ENCODE peak calls at places on chromosomes 6 and 20, in eight cellular contexts. Q, C, Y, M, O, N, B and X are unnamed samples.

GRCh38 chr20:64244870-64245603 is 10.5 kb upstream of the PCMTD2 start:
- DNase-seq in O (no peak), B (no peak), C (no peak), Y (no peak), M (no peak), Q (no peak), N (peak), X (no peak)

GRCh38 chr6:1409774-1410465 is 20.5 kb downstream of the FOXF2 start:
- DNase-seq in M (no peak), N (no peak), Y (no peak), C (no peak), Q (no peak), B (no peak), O (no peak), X (no peak)

GRCh38 chr6:113562248-113562647 is 294.9 kb upstream of the MARCKS start:
- DNase-seq in B (no peak), N (no peak), C (no peak), Y (no peak), O (no peak), Q (no peak), M (no peak), X (no peak)

GRCh38 chr20:46129955-46130481 is 11.9 kb downstream of the CD40 start:
- DNase-seq in N (no peak), Y (no peak), Q (no peak), B (no peak), O (no peak), C (no peak), M (no peak), X (no peak)

GRCh38 chr6:159313023-159313422 is 143.8 kb downstream of the FNDC1 start:
- DNase-seq in Y (no peak), O (no peak), Q (no peak), C (no peak), M (no peak), N (no peak), B (no peak), X (no peak)

GRCh38 chr6:35105078-35105477 is 36.1 kb downstream of the TCP11 start:
- DNase-seq in B (no peak), Q (no peak), O (no peak), Y (no peak), M (no peak), C (no peak), N (no peak), X (no peak)

GRCh38 chr6:108616544-108616943 is 55.8 kb downstream of the FOXO3 start:
- DNase-seq in O (no peak), M (peak), Q (peak), C (no peak), Y (no peak), B (no peak), N (no peak), X (no peak)

GRCh38 chr20:48933017-48933766 is 11.7 kb downstream of the ARFGEF2 start:
- DNase-seq in M (no peak), Q (no peak), Y (no peak), O (no peak), N (no peak), B (no peak), C (no peak), X (no peak)

GRCh38 chr20:22562620-22563019 is 21.8 kb downstream of the FOXA2 start:
- DNase-seq in Y (no peak), Q (no peak), O (no peak), M (no peak), B (no peak), C (no peak), N (no peak), X (no peak)

GRCh38 chr6:89711801-89712200 is 73.3 kb upstream of the LYRM2 start:
- DNase-seq in C (no peak), Y (no peak), Q (no peak), B (no peak), N (no peak), M (no peak), O (no peak), X (no peak)

GRCh38 chr6:13355043-13355945 is 27.0 kb upstream of the TBC1D7 start:
- DNase-seq in M (peak), Y (peak), N (no peak), O (peak), B (no peak), C (no peak), Q (peak), X (peak)

GRCh38 chr6:90811596-90812226 is 224.8 kb upstream of the MAP3K7 start:
- DNase-seq in C (no peak), N (no peak), B (no peak), O (no peak), M (no peak), Y (no peak), Q (no peak), X (no peak)

GRCh38 chr20:14491436-14491835 is 154.0 kb upstream of the FLRT3 start:
- DNase-seq in M (no peak), O (no peak), C (no peak), Q (no peak), N (no peak), Y (no peak), B (no peak), X (no peak)

GRCh38 chr20:31933698-31934097 is 18.1 kb downstream of the PDRG1 start:
- DNase-seq in M (no peak), N (no peak), C (no peak), Q (no peak), B (no peak), O (no peak), Y (peak), X (no peak)

GRCh38 chr6:151032034-151032433 is 166.5 kb downstream of the MTHFD1L start:
- DNase-seq in Q (no peak), B (no peak), N (no peak), C (no peak), O (no peak), M (no peak), Y (no peak), X (no peak)

GRCh38 chr6:166173292-166173951 is 5.8 kb upstream of the TBXT start:
- DNase-seq in Q (no peak), C (no peak), O (no peak), M (peak), B (no peak), N (no peak), Y (no peak), X (no peak)

GRCh38 chr6:39992861-39993622 is 58.8 kb upstream of the MOCS1 start:
- DNase-seq in Q (peak), Y (no peak), B (no peak), O (no peak), C (no peak), N (no peak), M (no peak), X (no peak)

GRCh38 chr6:156685823-156686428 is 91.3 kb upstream of the ARID1B start:
- DNase-seq in N (no peak), M (no peak), C (no peak), O (no peak), Y (no peak), Q (no peak), B (no peak), X (no peak)

GRCh38 chr6:156687875-156688549 is 89.2 kb upstream of the ARID1B start:
- DNase-seq in Y (no peak), Q (peak), O (peak), M (peak), N (no peak), C (no peak), B (peak), X (no peak)

GRCh38 chr6:156689656-156690055 is 87.5 kb upstream of the ARID1B start:
- DNase-seq in Y (no peak), B (no peak), O (no peak), C (no peak), Q (no peak), N (no peak), M (no peak), X (no peak)

GRCh38 chr6:156686429-156686939 is 90.7 kb upstream of the ARID1B start:
- DNase-seq in C (no peak), O (peak), B (peak), Q (peak), N (no peak), M (peak), Y (peak), X (peak)

GRCh38 chr6:156686940-156687874 is 90.0 kb upstream of the ARID1B start:
- DNase-seq in Y (peak), B (peak), Q (peak), O (peak), M (peak), C (peak), N (peak), X (peak)
- TF ChIP-seq CTCF in Y (no peak), B (peak), Q (no peak), O (no peak), M (no peak), C (no peak), N (no peak), X (no peak)

GRCh38 chr20:34881689-34882088 is 5.3 kb downstream of the ACSS2 start:
- DNase-seq in B (no peak), C (no peak), M (no peak), N (no peak), Y (no peak), Q (no peak), O (no peak), X (no peak)

GRCh38 chr20:34877002-34877264 is 521 bp downstream of the ACSS2 start:
- DNase-seq in M (no peak), N (no peak), Q (no peak), O (no peak), Y (no peak), C (no peak), B (no peak), X (no peak)

GRCh38 chr20:34883087-34883688 is 6.8 kb downstream of the ACSS2 start:
- DNase-seq in N (no peak), O (no peak), Q (no peak), C (no peak), B (no peak), M (no peak), Y (no peak), X (no peak)

GRCh38 chr20:34883809-34884208 is 7.4 kb downstream of the ACSS2 start:
- DNase-seq in B (no peak), C (no peak), Y (no peak), O (no peak), M (no peak), Q (no peak), N (no peak), X (no peak)

DNA sequence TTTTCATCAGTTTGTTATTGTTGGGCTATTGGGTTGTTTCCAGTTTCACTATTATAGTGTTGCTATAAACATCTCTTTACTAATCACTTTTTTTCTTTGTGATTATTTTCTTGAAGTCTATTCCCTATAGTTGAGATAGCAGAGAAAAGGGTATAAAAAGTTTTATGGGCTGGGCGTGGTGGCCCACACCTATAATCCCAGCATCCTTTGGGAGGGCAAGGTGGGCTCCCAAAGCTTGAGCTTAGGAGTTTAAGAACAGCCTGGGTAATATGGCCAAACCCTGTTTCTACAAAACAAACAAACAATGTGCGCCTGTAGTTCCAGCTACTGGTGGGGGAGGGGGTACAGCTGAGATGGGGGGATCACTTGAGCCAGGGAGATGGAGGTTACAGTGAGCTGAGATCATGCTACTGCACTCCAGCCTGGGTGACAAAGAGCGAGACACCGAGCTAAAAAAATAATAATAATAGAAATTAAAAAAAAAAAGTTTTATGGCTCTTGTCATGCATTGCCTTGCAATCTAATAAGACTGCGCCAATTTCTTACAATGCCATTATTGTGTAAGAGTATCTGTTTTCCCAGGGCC is 3.8 kb downstream of the ACSS2 start:
- DNase-seq in C (no peak), M (no peak), B (no peak), Q (no peak), O (no peak), N (no peak), Y (no peak), X (no peak)
- H3K4me3 ChIP-seq in C (no peak), M (no peak), B (no peak), Q (no peak), O (no peak), N (no peak), Y (no peak), X (no peak)

GRCh38 chr6:3229566-3230274 is 2.3 kb upstream of the TUBB2B start:
- DNase-seq in N (no peak), Q (no peak), M (no peak), B (no peak), C (no peak), O (no peak), Y (no peak), X (no peak)
- TF ChIP-seq CTCF in N (no peak), Q (no peak), M (no peak), B (no peak), C (no peak), O (no peak), Y (no peak), X (peak)

GRCh38 chr6:11888725-11889124 is 110.1 kb upstream of the ADTRP start:
- DNase-seq in Q (no peak), O (no peak), B (no peak), Y (no peak), N (no peak), M (no peak), C (no peak), X (no peak)
- H3K4me3 ChIP-seq in Q (no peak), O (no peak), B (no peak), Y (no peak), N (no peak), M (no peak), C (no peak), X (no peak)

DNA sequence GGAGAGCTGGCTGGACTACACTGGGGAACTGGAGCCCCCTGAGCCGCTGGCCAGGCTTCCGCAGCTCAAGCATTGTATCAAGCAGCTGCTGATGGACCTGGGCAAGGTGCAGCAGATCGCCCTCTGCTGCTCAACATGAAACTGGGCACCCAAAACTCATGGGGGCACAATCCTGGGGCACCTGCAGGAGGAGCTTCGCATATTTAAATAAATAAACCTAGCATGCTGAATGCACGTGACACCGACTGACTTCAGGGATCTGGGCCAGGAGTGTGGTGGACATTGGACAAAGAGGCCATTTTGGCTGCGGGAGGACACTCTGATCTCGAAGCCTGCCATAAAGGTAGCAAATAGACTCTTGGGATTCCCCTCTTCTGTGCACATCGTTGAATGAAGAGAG is 6.8 kb downstream of the SCAND1 start:
- DNase-seq in O (peak), N (no peak), M (peak), B (no peak), Y (peak), Q (peak), C (no peak), X (no peak)
- TF ChIP-seq CTCF in O (peak), N (no peak), M (peak), B (no peak), Y (peak), Q (no peak), C (no peak), X (peak)

GRCh38 chr20:1702855-1703254 is 45.3 kb upstream of the SIRPG start:
- DNase-seq in Q (no peak), Y (no peak), N (no peak), O (no peak), C (no peak), B (no peak), M (no peak), X (no peak)

GRCh38 chr20:1696521-1697209 is 39.1 kb upstream of the SIRPG start:
- DNase-seq in Y (no peak), C (no peak), O (no peak), Q (no peak), N (no peak), B (no peak), M (no peak), X (no peak)

GRCh38 chr20:1697592-1697991 is 40.0 kb upstream of the SIRPG start:
- DNase-seq in Q (no peak), N (no peak), M (no peak), C (no peak), Y (peak), B (no peak), O (no peak), X (no peak)

GRCh38 chr20:1702288-1702687 is 44.7 kb upstream of the SIRPG start:
- DNase-seq in Y (peak), Q (no peak), B (no peak), O (no peak), C (no peak), N (no peak), M (no peak), X (no peak)

GRCh38 chr20:1700990-1701389 is 43.4 kb upstream of the SIRPG start:
- DNase-seq in M (no peak), Y (no peak), N (no peak), B (no peak), O (no peak), C (no peak), Q (peak), X (no peak)
- H3K4me3 ChIP-seq in M (no peak), Y (no peak), N (no peak), B (no peak), O (no peak), C (no peak), Q (no peak), X (no peak)

GRCh38 chr20:62741191-62741676 is 32.6 kb downstream of the NTSR1 start:
- DNase-seq in B (peak), N (no peak), C (no peak), M (no peak), Q (no peak), Y (no peak), O (no peak), X (no peak)

GRCh38 chr20:62739581-62740285 is 31.1 kb downstream of the NTSR1 start:
- DNase-seq in O (peak), N (no peak), Q (no peak), C (no peak), M (no peak), B (peak), Y (no peak), X (no peak)

GRCh38 chr20:62739067-62739466 is 30.4 kb downstream of the NTSR1 start:
- DNase-seq in Y (no peak), O (no peak), Q (no peak), B (no peak), N (no peak), C (no peak), M (no peak), X (no peak)

GRCh38 chr20:62741701-62742491 is 33.3 kb downstream of the NTSR1 start:
- DNase-seq in O (no peak), C (no peak), M (no peak), Q (no peak), N (no peak), Y (no peak), B (peak), X (no peak)

DNA sequence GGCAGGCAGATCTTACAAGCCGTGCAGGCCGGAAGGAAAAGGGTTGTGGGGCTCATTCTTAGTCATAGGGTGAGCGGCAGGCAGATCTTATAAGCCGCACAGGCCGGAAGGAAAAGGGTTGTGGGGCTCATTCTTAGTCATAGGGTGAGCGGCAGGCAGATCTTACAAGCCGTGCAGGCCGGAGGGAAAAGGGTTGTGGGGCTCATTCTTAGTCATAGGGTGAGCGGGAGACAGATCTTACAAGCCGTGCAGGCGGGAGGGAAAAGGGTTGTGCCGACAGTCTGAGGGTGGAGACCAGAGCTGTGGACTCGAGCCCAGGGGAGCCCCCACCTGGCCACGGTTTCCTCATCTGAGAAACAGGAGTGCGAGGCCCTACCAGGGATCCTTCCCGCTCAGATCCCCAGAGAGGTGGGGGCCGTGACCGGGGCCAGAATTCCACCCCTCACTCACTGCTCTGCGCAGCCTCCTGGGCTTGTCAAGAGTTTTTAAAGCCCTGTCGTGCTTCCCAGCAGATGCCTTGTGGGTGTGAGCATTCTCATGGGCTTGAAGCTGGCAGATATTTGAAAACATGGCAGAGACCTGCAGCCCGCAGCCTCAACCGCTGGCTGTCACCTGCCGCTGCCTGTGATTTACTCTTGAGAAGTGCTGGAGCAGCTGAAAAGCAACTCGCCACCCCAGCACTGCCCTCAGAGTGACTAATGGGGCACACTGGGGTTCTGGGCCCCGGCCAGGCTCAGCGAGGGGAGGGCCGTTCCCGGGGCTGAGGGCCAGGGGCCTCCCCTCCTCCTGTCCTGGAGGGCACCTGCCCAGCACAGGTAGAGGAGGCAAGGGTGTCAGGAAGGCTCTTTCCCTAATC is 31.9 kb downstream of the NTSR1 start:
- DNase-seq in M (peak), Y (peak), B (peak), C (peak), O (peak), N (no peak), Q (peak), X (peak)
- TF ChIP-seq CTCF in M (no peak), Y (no peak), B (no peak), C (no peak), O (no peak), N (no peak), Q (no peak), X (no peak)

DNA sequence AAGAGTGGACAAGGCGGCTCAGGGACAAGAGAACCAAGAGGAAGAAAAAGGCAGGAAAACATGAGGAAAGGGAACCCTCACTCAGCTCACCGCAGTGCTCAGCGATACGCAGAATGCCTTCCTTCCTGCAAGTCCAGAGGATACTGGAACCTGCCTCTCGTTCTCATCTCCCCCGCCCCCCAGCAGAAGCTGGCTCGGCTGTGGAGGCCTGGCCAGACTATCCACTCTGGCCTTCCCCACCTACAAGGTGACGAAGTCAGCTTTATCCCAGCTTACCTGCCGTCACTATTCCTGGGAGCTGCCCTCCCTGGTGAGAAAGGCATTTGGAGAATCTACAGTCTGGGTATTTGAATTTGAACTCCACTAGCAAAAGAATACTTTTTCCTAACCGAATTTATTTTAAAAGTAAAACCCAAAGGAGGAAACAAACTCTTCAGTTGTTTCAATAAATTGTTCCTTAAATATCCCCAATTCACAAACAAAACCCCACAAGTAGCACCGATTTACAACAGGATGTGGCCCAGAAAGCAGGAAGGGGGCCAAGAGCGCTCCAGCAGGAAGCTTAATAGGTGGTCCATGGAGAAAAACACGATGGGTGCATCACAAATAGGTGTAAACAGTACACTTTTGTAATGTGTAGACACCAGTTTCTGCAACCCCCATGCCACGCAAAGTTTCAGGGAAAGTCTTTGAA is 2.1 kb upstream of the DIDO1 start:
- DNase-seq in Q (no peak), Y (no peak), O (no peak), M (no peak), B (no peak), C (no peak), N (no peak), X (no peak)
- H3K4me3 ChIP-seq in Q (peak), Y (peak), O (no peak), M (peak), B (peak), C (peak), N (peak), X (peak)